ENCODE peak calls at places on chromosomes 13 and 19, in seven cellular contexts. W is activated T-helper 1 cell treated with Interleukin-2 at 50 U/mL for 16 hours; Z is transverse colon; S is H54; V is NCI-H2081; D is stimulated activated CD4-positive, alpha-beta T cell treated with anti-CD3 and anti-CD28 coated beads, Interleukin-2, amount 100 ng/mL, for 48 hours; R is fibroblast of lung. H is an unnamed sample.

GRCh38 chr19:7595466-7596133 is at the start of gene CAMSAP3:
- DNase-seq in S (no peak), R (no peak), D (peak), W (no peak), V (peak), Z (peak), H (peak)

GRCh38 chr19:2274937-2275535 is 6.9 kb downstream of the PEAK3 start:
- DNase-seq in D (no peak), S (peak), V (peak), R (peak), W (no peak), Z (peak), H (peak)

GRCh38 chr19:9917322-9917721 is 19.0 kb downstream of the OLFM2 start:
- DNase-seq in W (no peak), V (no peak), D (no peak), S (peak), R (peak), Z (no peak), H (no peak)

GRCh38 chr19:3369337-3370213 is 3.2 kb downstream of the NFIC start:
- DNase-seq in R (peak), V (no peak), S (peak), W (no peak), D (no peak), Z (peak), H (no peak)

GRCh38 chr13:87129602-87130300 is 541.4 kb upstream of the SLITRK5 start:
- DNase-seq in V (no peak), W (no peak), Z (no peak), S (peak), D (no peak), R (peak), H (no peak)

GRCh38 chr13:36445806-36446423 is 13.6 kb downstream of the CCNA1 start:
- DNase-seq in Z (no peak), W (no peak), V (no peak), R (no peak), D (no peak), S (no peak), H (no peak)

GRCh38 chr19:39927076-39927475 is 7.4 kb downstream of the FCGBP start:
- DNase-seq in V (no peak), Z (no peak), S (no peak), W (no peak), R (no peak), D (no peak), H (no peak)

GRCh38 chr19:40521276-40521675 is 54.5 kb downstream of the SPTBN4 start:
- DNase-seq in S (no peak), D (no peak), W (no peak), R (peak), Z (no peak), V (no peak), H (no peak)

GRCh38 chr19:10535613-10536012 is 8.1 kb upstream of the ATG4D start:
- DNase-seq in S (no peak), Z (no peak), R (no peak), D (no peak), W (no peak), V (no peak), H (no peak)

GRCh38 chr19:33403221-33403972 is 29.9 kb downstream of the CEBPG start:
- DNase-seq in V (no peak), R (peak), S (no peak), Z (peak), D (no peak), W (no peak), H (no peak)

GRCh38 chr13:91072511-91072910 is 275.0 kb upstream of the MIR17HG start:
- DNase-seq in Z (no peak), D (no peak), R (no peak), W (no peak), S (no peak), V (no peak), H (no peak)

GRCh38 chr13:51000576-51001260 is 91.1 kb downstream of the RNASEH2B start:
- DNase-seq in S (no peak), W (no peak), Z (peak), D (no peak), R (peak), V (peak), H (no peak)

GRCh38 chr19:56132316-56132822 is 8.7 kb upstream of the ZNF444 start:
- DNase-seq in W (no peak), R (peak), V (no peak), D (no peak), S (no peak), Z (no peak), H (no peak)

GRCh38 chr13:60642552-60642951 is 245.5 kb downstream of the TDRD3 start:
- DNase-seq in R (no peak), Z (no peak), V (no peak), S (no peak), W (no peak), D (no peak), H (no peak)

GRCh38 chr19:57825501-57825900 is 4.6 kb upstream of the ZNF587B start:
- DNase-seq in D (no peak), Z (no peak), V (no peak), R (no peak), W (no peak), S (no peak), H (no peak)